ENCODE peak calls at places on chromosomes 7 and 10, in ten cellular contexts. P is left cardiac atrium; D is activated CD4-positive, alpha-beta T cell treated with anti-CD3 and anti-CD28 coated beads, Interleukin-2, amount 10 ng/mL, durations not matched to agents 7 days and 5 days; R is ureter; K is caudate nucleus; N is epithelial cell of esophagus; O is EH; E is amniotic stem cell; Z is EL; Y is NCI-H1105. M is an unnamed sample.

GRCh38 chr10:124539935-124540641 is 78.5 kb downstream of the LHPP start:
- DNase-seq in Y (no peak), Z (peak; percentile 28), R (no peak), K (peak; percentile 43), O (peak; percentile 42), N (peak; percentile 30), D (peak; percentile 63), P (peak; percentile 79), E (no peak), M (no peak)

GRCh38 chr7:25906003-25906402 is 246.0 kb upstream of the NFE2L3 start:
- DNase-seq in Z (no peak), O (no peak), P (no peak), E (no peak), K (no peak), D (no peak), R (no peak), Y (peak; percentile 15), N (no peak), M (peak; percentile 26)

GRCh38 chr7:80921130-80921529 is 2.3 kb upstream of the SEMA3C start:
- DNase-seq in N (peak; percentile 72), P (no peak), Z (no peak), R (no peak), O (no peak), E (no peak), D (no peak), Y (no peak), K (no peak), M (no peak)

GRCh38 chr10:122259075-122259466 is 12.0 kb upstream of the BTBD16 start:
- DNase-seq in D (no peak), P (no peak), K (no peak), O (no peak), Z (no peak), Y (no peak), N (no peak), E (no peak), R (no peak), M (no peak)

GRCh38 chr10:118430190-118430589 is 88.1 kb upstream of the FAM204A start:
- DNase-seq in R (no peak), N (no peak), D (no peak), E (no peak), P (no peak), Z (no peak), O (no peak), K (no peak), Y (no peak), M (peak; percentile 39)

GRCh38 chr10:6465854-6466524 is 114.1 kb downstream of the PRKCQ start:
- DNase-seq in O (no peak), Z (no peak), D (no peak), K (no peak), P (no peak), N (no peak), Y (no peak), E (no peak), R (no peak), M (no peak)

GRCh38 chr10:33279276-33279675 is 55.2 kb downstream of the NRP1 start:
- DNase-seq in P (no peak), D (no peak), K (no peak), O (peak; percentile 56), Z (peak; percentile 53), R (no peak), Y (no peak), N (no peak), E (no peak), M (no peak)

GRCh38 chr10:132111871-132112341 is 46.2 kb downstream of the JAKMIP3 start:
- DNase-seq in Z (no peak), N (no peak), R (peak; percentile 37), Y (no peak), E (no peak), D (no peak), P (peak; percentile 17), K (no peak), O (no peak), M (no peak)

GRCh38 chr7:141698247-141699015 is 3.5 kb downstream of the DENND11 start:
- DNase-seq in P (no peak), D (no peak), N (no peak), R (no peak), Y (no peak), O (no peak), E (no peak), K (no peak), Z (no peak), M (no peak)

GRCh38 chr10:35765039-35765662 is 123.1 kb upstream of the FZD8 start:
- DNase-seq in Y (no peak), N (no peak), P (peak; percentile 47), R (no peak), Z (no peak), E (no peak), O (peak; percentile 11), D (no peak), K (no peak), M (no peak)

GRCh38 chr10:127897177-127897576 is 4.4 kb upstream of the CLRN3 start:
- DNase-seq in N (no peak), Y (no peak), Z (no peak), E (no peak), R (no peak), K (no peak), P (no peak), O (no peak), D (no peak), M (no peak)

M was measured in esophagus muscularis mucosa.